ENCODE peak calls at places on chromosome 1, in seven cellular contexts. Y, G, S, L, C, I and K are unnamed samples. For H3K27me3, the result is how much of the 10 kb centered on the place peaks cover.

GRCh38 chr1:6034750-6035096 is 11.0 kb upstream of the KCNAB2 start:
- DNase-seq in Y (no peak), G (no peak), S (no peak), L (no peak), C (no peak), I (no peak), K (no peak)

GRCh38 chr1:212485895-212486590 is 53.3 kb downstream of the NENF start:
- DNase-seq in Y (peak), G (peak), S (peak), L (peak), C (peak), I (no peak), K (no peak)

GRCh38 chr1:200258447-200259375 is 151.1 kb downstream of the ZNF281 start:
- DNase-seq in Y (peak), G (no peak), S (no peak), L (peak), C (no peak), I (no peak), K (no peak)

GRCh38 chr1:117335376-117336086 is 31.7 kb upstream of the MAN1A2 start:
- DNase-seq in Y (no peak), G (no peak), S (no peak), L (no peak), C (no peak), I (no peak), K (no peak)

GRCh38 chr1:90986954-90987353 is 34.9 kb downstream of the ZNF644 start:
- DNase-seq in Y (no peak), G (no peak), S (no peak), L (no peak), C (no peak), I (no peak), K (no peak)

GRCh38 chr1:2229921-2230700 is 2.0 kb downstream of the SKI start:
- DNase-seq in Y (peak), G (no peak), S (peak), L (no peak), C (peak), I (peak), K (no peak)

GRCh38 chr1:247294282-247294681 is 37.4 kb downstream of the ZNF496 start:
- DNase-seq in Y (peak), G (peak), S (no peak), L (no peak), C (no peak), I (no peak), K (no peak)

GRCh38 chr1:180926164-180926981 is 13.7 kb downstream of the KIAA1614 start:
- DNase-seq in Y (no peak), G (no peak), S (peak), L (peak), C (no peak), I (peak), K (peak)

GRCh38 chr1:7590426-7590790 is 180.7 kb upstream of the VAMP3 start:
- DNase-seq in Y (no peak), G (no peak), S (no peak), L (no peak), C (peak), I (no peak), K (no peak)

GRCh38 chr1:112674986-112675727 is 698 bp downstream of the MOV10 start:
- DNase-seq in Y (peak), G (no peak), S (peak), L (no peak), C (no peak), I (peak), K (no peak)

GRCh38 chr1:17920881-17921635 is 165.9 kb downstream of the ACTL8 start:
- DNase-seq in Y (no peak), G (no peak), S (no peak), L (no peak), C (no peak), I (no peak), K (no peak)

GRCh38 chr1:62175568-62176179 is 19.0 kb upstream of the L1TD1 start:
- DNase-seq in Y (peak), G (peak), S (peak), L (peak), C (no peak), I (no peak), K (no peak)

GRCh38 chr1:155696524-155696923 is 7.6 kb downstream of the DAP3 start:
- DNase-seq in Y (no peak), G (no peak), S (no peak), L (no peak), C (no peak), I (no peak), K (no peak)

GRCh38 chr1:76202670-76203069 is 128.1 kb downstream of the ST6GALNAC3 start:
- DNase-seq in Y (no peak), G (no peak), S (no peak), L (no peak), C (no peak), I (no peak), K (no peak)

GRCh38 chr1:67713071-67713806 is 28.2 kb downstream of the GADD45A start:
- DNase-seq in Y (peak), G (peak), S (no peak), L (no peak), C (no peak), I (peak), K (no peak)

GRCh38 chr1:95451054-95451453 is 217.0 kb downstream of the RWDD3 start:
- DNase-seq in Y (peak), G (no peak), S (no peak), L (no peak), C (no peak), I (no peak), K (no peak)

GRCh38 chr1:7456683-7457082 is 314.4 kb upstream of the VAMP3 start:
- DNase-seq in Y (no peak), G (no peak), S (no peak), L (no peak), C (no peak), I (no peak), K (no peak)

GRCh38 chr1:46533179-46533864 is 18.1 kb downstream of the KNCN start:
- DNase-seq in Y (no peak), G (no peak), S (no peak), L (peak), C (no peak), I (no peak), K (peak)

GRCh38 chr1:9250336-9250585 is 15.7 kb downstream of the H6PD start:
- DNase-seq in Y (no peak), G (no peak), S (no peak), L (no peak), C (peak), I (no peak), K (no peak)

GRCh38 chr1:36885537-36886441 is 148.5 kb downstream of the GRIK3 start:
- DNase-seq in Y (no peak), G (no peak), S (peak), L (no peak), C (peak), I (no peak), K (no peak)

GRCh38 chr1:48061162-48062136 is 64.3 kb upstream of the TRABD2B start:
- DNase-seq in Y (peak), G (no peak), S (peak), L (peak), C (no peak), I (peak), K (no peak)

GRCh38 chr1:89465201-89465600 is 59.4 kb upstream of the LRRC8B start:
- DNase-seq in Y (peak), G (no peak), S (no peak), L (peak), C (no peak), I (no peak), K (peak)

GRCh38 chr1:42925132-42925769 is 33.4 kb downstream of the SLC2A1 start:
- DNase-seq in Y (no peak), G (no peak), S (no peak), L (no peak), C (peak), I (no peak), K (no peak)

GRCh38 chr1:159925713-159926066 is 383 bp upstream of the TAGLN2 start:
- DNase-seq in Y (peak), G (no peak), S (no peak), L (no peak), C (no peak), I (no peak), K (no peak)

GRCh38 chr1:10649484-10650201 is 146.8 kb downstream of the CASZ1 start:
- DNase-seq in Y (no peak), G (no peak), S (no peak), L (no peak), C (no peak), I (no peak), K (no peak)

GRCh38 chr1:10647414-10648170 is 148.9 kb downstream of the CASZ1 start:
- DNase-seq in Y (no peak), G (no peak), S (no peak), L (no peak), C (no peak), I (no peak), K (no peak)

GRCh38 chr1:10650591-10651216 is 145.7 kb downstream of the CASZ1 start:
- DNase-seq in Y (no peak), G (no peak), S (no peak), L (no peak), C (no peak), I (no peak), K (no peak)

GRCh38 chr1:10646347-10646861 is 150.0 kb downstream of the CASZ1 start:
- DNase-seq in Y (peak), G (peak), S (peak), L (peak), C (no peak), I (no peak), K (no peak)

DNA sequence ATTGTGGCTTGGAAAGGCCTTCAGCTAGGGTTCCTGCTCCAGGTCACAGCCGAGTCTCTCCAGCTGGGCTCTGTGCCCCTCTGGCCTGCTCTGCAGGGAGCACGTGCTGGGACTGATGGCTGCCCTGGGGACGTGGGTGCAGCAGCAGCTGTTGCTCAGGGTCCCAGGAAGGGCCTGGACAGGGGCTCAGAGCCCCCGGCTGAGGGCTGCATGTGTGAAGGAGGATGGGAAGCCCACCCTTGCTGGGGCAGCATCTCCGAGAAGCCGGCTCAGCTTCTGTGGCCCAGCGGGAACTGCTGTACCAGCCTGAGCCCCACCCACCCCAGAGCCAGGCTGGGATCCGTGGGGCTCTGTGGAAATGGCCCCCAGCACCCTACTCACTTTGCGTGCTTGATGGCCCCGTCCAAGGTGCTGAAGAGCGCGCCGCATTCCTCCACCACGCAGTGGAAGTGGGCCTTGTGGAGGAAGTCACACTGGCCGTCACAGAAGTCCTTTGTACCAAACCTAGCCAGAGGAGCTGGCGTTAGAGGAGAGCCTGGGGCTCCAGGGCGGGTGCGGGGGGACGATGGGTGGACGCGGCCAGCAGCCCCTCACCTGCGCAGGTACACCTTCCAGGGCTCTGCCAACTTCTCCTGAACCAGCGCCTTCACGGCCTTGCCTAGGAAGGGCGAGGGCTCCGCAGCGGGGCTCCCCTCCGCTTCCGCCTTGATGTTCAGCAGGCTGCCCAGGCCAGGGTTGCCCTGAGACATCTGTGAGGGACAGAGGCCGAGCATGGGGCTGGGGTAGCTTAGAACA is 147.6 kb downstream of the CASZ1 start:
- DNase-seq in Y (no peak), G (no peak), S (no peak), L (peak), C (no peak), I (no peak), K (no peak)
- H3K27me3 ChIP-seq in Y (under half), G (under half), S (under half), L (under half), C (under half), I (under half), K (under half)

DNA sequence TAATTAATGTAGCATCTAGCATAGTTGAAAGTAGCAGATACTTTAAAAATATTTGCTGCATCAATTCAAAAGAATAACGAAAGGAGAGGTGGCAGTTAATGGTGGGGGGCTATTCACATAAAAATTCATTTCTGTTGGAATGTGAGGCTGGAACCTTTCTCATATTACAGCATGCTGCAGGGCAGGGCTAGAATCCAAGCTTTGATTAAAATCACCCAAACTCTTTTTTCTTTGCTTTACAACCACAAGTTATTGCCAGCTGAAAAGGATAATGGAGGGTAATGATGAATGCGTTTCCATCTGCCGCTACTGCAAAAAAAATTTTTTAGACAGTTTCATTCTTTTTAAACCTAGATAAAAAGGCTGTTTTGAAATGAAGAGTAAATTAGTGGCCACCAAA is 9.8 kb downstream of the DISP1 start:
- DNase-seq in Y (no peak), G (no peak), S (no peak), L (no peak), C (no peak), I (no peak), K (no peak)
- H3K4me3 ChIP-seq in Y (no peak), G (no peak), S (no peak), L (no peak), C (no peak), I (no peak), K (no peak)

GRCh38 chr1:171931752-171932151 is 90.5 kb downstream of the DNM3 start:
- DNase-seq in Y (no peak), G (no peak), S (no peak), L (no peak), C (no peak), I (no peak), K (no peak)

GRCh38 chr1:171935086-171935485 is 93.8 kb downstream of the DNM3 start:
- DNase-seq in Y (no peak), G (no peak), S (no peak), L (no peak), C (no peak), I (no peak), K (no peak)

GRCh38 chr1:171934664-171935063 is 93.4 kb downstream of the DNM3 start:
- DNase-seq in Y (no peak), G (no peak), S (no peak), L (no peak), C (no peak), I (no peak), K (no peak)

GRCh38 chr1:171929121-171929520 is 87.8 kb downstream of the DNM3 start:
- DNase-seq in Y (no peak), G (no peak), S (no peak), L (no peak), C (no peak), I (no peak), K (no peak)
- TF ChIP-seq CTCF in Y (peak), G (peak), S (no peak), L (no peak), C (no peak), I (no peak), K (peak)

DNA sequence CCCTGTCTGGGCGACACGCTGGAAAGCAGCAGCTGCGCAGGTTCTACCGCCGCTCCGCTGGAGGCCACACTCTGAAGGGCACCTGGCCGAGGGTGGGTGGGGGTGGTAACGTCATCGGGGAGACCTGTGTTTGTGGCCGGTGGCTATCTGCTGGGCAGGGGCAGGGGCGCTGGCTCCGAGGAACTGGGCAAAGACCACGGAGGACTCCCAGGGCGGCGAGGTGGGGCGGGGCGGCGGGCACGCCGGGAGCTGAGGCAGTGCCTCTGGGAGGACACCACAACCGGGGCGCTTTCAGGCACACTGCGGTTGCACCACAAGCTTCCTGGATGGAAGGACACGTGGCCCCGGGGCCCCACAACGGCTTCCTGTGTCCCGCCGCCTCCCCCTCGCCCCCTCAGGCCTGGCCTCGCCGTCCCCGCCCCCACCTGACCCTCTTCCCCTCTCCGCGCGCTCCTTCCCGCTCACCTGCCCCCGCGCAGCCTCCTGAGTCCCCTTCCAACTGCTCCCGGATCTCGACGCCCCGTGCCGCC is 3.3 kb upstream of the DENND2D start:
- DNase-seq in Y (peak), G (no peak), S (peak), L (peak), C (peak), I (peak), K (peak)
- H3K27me3 ChIP-seq in Y (under half), G (under half), S (under half), L (under half), C (under half), I (under half), K (under half)

DNA sequence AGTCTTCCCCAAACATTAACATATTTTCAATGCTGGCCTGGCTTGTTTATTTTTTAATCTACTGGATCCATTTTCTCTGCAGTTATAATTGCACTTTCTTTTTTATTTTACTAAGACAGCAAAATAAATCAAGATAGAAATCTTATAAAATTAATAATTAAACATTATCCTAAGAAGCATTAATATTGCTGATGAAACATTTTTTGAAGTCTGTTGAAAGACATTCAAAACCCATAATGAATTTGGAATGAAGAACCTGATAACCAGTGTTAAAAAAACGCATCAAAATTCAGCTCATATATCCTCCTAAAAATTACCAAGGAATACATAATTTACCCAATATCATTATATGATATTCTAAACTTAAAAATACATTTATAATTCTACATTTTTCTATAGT is 675.7 kb upstream of the PRMT6 start:
- DNase-seq in Y (no peak), G (no peak), S (no peak), L (no peak), C (no peak), I (no peak), K (no peak)
- H3K4me3 ChIP-seq in Y (no peak), G (no peak), S (no peak), L (no peak), C (no peak), I (no peak), K (no peak)

GRCh38 chr1:244447024-244447423 is 4.7 kb downstream of the ADSS2 start:
- DNase-seq in Y (no peak), G (no peak), S (no peak), L (no peak), C (no peak), I (no peak), K (no peak)
- TF ChIP-seq CTCF in Y (no peak), G (no peak), S (no peak), L (no peak), C (no peak), I (no peak), K (no peak)

DNA sequence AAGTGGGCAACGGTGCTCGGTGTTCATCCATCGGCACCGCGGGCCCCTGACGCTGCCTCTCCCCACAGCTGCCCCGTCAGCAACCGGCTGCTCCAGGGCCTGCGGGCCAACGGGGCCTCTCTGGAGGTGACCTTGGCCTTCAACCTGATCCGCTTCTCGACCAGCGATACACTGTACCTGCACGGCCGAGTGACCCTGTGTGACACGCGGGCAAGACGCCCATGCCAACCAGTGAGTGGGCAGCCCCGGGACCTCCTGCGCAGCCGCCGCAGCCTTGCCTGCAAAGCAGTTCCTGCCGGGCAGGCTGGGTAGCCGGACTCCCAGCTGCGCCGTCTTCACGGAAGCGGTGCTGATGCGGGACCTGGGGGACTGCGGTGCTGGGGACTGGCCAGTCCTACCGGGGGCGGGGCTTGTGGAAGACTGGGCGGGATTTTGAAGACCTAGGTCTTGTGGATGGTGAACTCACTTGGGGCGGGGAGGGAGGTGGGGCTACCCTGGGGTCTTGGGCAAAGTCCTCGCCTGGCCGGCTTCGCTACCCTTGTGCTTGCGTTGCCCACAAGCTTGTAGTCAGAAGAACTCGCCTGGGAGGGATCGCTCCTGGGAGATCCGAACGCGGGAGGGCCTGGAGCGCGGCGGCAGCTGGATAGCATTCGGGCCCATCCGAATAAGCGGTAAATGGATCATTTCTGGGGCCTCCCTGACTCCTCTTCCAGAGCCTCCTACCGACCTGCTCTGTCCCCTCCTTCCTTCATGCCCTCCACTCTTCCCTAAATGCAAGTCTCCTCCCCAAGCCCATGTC is 8.8 kb upstream of the CEP85 start:
- DNase-seq in Y (no peak), G (no peak), S (peak), L (peak), C (peak), I (peak), K (peak)
- H3K27me3 ChIP-seq in Y (under half), G (under half), S (under half), L (under half), C (under half), I (under half), K (under half)

GRCh38 chr1:168261390-168261789 is 19.3 kb upstream of the TBX19 start:
- DNase-seq in Y (peak), G (no peak), S (peak), L (no peak), C (no peak), I (no peak), K (no peak)
- H3K4me3 ChIP-seq in Y (no peak), G (no peak), S (no peak), L (no peak), C (no peak), I (no peak), K (no peak)